ENCODE peak calls at places on chromosomes 7 and 10, in nine cellular contexts. K is kidney epithelial cell; F is SJCRH30; Z is tibial artery; D is cardiac muscle cell; X is naive thymus-derived CD4-positive, alpha-beta T cell; J is mammary epithelial cell; A is HL-60; T is GM06990. B is an unnamed sample. For H3K27me3, the result is how much of the 10 kb centered on the place peaks cover.

GRCh38 chr10:21626457-21627161 is 92.6 kb downstream of the MLLT10 start:
- DNase-seq in K (no peak), F (no peak), Z (no peak), D (no peak), X (no peak), J (peak), A (no peak), T (no peak), B (no peak)

GRCh38 chr10:72322280-72323058 is 32.2 kb downstream of the DNAJB12 start:
- DNase-seq in K (no peak), F (no peak), Z (no peak), D (no peak), X (no peak), J (peak), A (no peak), T (no peak), B (no peak)

GRCh38 chr7:32336726-32337125 is 153.5 kb downstream of the LSM5 start:
- DNase-seq in K (no peak), F (no peak), Z (no peak), D (no peak), X (no peak), J (peak), A (no peak), T (no peak), B (no peak)

GRCh38 chr10:86607674-86608073 is 46.7 kb upstream of the OPN4 start:
- DNase-seq in K (no peak), F (no peak), Z (no peak), D (no peak), X (no peak), J (no peak), A (no peak), T (no peak), B (no peak)

GRCh38 chr7:29853072-29853471 is 46.8 kb downstream of the WIPF3 start:
- DNase-seq in K (no peak), F (no peak), Z (no peak), D (no peak), X (no peak), J (peak), A (no peak), T (no peak), B (no peak)

GRCh38 chr10:15136960-15137359 is 31.5 kb downstream of the NMT2 start:
- DNase-seq in K (no peak), F (no peak), Z (no peak), D (no peak), X (no peak), J (no peak), A (no peak), T (no peak), B (no peak)

GRCh38 chr7:53656881-53657280 is 621.4 kb downstream of the POM121L12 start:
- DNase-seq in K (no peak), F (no peak), Z (no peak), D (peak), X (no peak), J (no peak), A (no peak), T (no peak), B (no peak)

GRCh38 chr7:641269-641671 is 85.2 kb upstream of the DNAAF5 start:
- DNase-seq in K (no peak), F (peak), Z (no peak), D (no peak), X (no peak), J (no peak), A (no peak), T (no peak), B (peak)

GRCh38 chr7:157961731-157962457 is 625.1 kb downstream of the DNAJB6 start:
- DNase-seq in K (no peak), F (no peak), Z (no peak), D (no peak), X (no peak), J (no peak), A (no peak), T (no peak), B (no peak)
- H3K4me3 ChIP-seq in K (no peak), F (no peak), Z (no peak), D (no peak), X (no peak), J (no peak), A (no peak), T (no peak), B (no peak)

GRCh38 chr10:106908225-106908624 is 256.3 kb downstream of the SORCS1 start:
- DNase-seq in K (no peak), F (no peak), Z (no peak), D (no peak), X (no peak), J (no peak), A (no peak), T (no peak), B (no peak)
- H3K27me3 ChIP-seq in K (under half), F (under half), Z (under half), D (under half), X (under half), J (under half), A (under half), T (under half), B (under half)

DNA sequence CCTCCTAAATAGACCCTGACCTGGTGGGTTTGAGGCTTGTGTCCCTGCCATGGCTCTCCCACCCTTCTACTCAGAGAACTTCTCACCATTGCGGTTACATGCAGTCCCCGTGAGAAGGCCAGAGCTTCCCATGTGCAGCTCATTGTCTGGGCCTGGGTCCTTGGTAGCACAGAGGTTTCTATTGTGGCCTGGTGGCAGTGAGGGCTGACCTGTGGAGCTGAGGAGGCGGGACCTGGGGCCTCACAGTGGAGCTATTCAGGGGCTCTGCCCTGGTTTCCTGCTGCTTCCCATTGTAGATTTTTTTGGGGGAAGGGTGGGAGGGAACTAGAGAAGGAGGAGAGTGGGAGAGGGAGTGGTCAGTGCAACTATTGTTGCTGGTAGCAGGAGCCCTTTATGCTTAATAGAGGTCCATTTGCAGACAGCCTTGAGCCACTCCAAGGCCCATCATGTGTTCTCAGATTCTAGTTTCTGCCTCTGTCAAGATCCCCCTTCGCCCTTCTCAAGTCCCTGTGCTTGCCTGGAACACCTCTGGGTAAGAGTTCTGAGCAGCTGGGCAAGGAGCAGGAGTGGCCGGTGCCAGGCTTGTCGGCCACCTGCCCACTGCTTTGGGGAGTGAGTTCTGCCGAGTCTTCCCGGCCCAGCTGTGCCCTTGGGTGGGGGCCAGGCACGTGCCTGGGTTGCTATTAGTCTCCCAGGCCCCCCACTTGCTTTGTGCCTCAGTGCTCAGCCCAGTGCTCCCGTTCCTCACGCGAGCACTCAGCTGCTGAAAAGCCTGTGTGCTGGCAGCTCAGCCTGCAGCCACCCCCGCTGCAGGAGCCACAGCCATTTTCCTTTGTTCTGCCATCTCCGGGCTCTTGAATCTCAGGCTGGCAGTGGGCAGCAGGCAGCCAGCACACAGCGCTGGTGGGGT is 10.7 kb downstream of the TSPAN14 start:
- DNase-seq in K (no peak), F (peak), Z (no peak), D (peak), X (no peak), J (no peak), A (no peak), T (no peak), B (peak)
- H3K4me3 ChIP-seq in K (no peak), F (no peak), Z (peak), D (no peak), X (peak), J (peak), A (no peak), T (no peak), B (no peak)

GRCh38 chr7:27207348-27207985 is 7.6 kb upstream of the HOXA13 start:
- DNase-seq in K (no peak), F (no peak), Z (peak), D (no peak), X (no peak), J (no peak), A (no peak), T (no peak), B (peak)
- H3K27me3 ChIP-seq in K (half or more), F (under half), Z (half or more), D (half or more), X (half or more), J (under half), A (half or more), T (under half), B (under half)

DNA sequence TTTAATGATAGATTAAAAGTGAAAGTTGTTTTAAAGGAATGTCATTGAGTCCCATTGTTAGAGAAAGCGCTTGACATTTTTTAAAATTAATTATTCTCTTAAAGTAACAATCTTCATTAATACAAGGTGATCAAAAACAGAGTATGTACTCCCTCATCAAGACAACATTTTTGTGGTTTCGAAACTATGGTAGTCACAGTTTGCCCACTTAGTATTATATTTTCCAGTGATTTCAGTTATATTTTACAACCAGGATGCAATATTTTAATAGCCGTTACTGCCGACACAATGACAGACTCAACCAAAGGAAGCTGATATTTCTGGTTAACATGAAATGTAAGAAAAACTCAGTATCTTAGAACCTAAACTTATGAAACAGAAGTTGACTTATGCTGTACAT is 31.3 kb downstream of the MKX start:
- DNase-seq in K (no peak), F (no peak), Z (no peak), D (no peak), X (no peak), J (no peak), A (no peak), T (no peak), B (no peak)
- H3K4me3 ChIP-seq in K (no peak), F (peak), Z (peak), D (no peak), X (no peak), J (no peak), A (no peak), T (no peak), B (no peak)

GRCh38 chr10:132970641-132971438 is 28.5 kb upstream of the CFAP46 start:
- DNase-seq in K (no peak), F (no peak), Z (peak), D (no peak), X (no peak), J (no peak), A (no peak), T (no peak), B (no peak)
- H3K27me3 ChIP-seq in K (under half), F (under half), Z (half or more), D (under half), X (under half), J (under half), A (under half), T (under half), B (under half)

DNA sequence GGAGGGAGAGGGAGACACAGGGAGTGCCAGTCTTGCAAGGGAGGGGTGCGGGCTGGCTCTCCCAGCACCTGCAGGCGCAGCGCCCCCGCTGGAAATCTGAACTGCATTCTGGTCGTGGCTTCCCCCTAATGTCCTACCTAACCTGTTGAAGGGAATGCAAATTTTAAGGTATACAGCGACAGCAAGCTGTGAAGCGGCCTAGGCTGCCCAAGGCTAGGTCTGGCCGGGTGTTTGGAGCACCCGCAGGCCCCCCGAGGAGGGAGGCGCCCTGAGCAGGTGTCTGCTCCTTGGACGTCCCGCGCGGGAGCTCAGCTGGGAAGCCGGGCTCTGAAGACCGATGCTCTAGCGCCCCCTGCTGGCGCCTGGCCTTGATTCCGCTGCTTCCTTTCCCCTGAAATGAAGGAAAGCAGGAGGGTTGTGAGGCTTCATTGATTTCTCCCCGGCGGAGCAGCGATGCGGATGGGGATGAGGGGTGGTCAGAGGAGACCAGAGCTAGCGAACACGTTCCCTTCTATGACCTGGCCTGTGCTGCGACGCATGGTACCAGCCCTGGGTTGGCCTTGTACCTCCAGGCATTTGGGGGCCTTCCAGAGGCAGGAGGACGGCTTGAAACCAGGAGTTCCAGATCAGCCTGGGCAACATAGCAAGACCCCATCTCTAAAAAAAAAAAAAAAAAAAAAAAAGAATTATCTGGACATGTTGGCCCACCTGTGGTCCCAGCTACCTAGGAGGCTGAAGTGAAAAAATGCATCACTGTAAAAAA is 601.3 kb downstream of the GALNT17 start:
- DNase-seq in K (no peak), F (peak), Z (peak), D (peak), X (peak), J (peak), A (peak), T (peak), B (peak)
- H3K4me3 ChIP-seq in K (no peak), F (no peak), Z (peak), D (no peak), X (no peak), J (no peak), A (no peak), T (no peak), B (no peak)

GRCh38 chr7:148319316-148319808 is 271.2 kb upstream of the C7orf33 start:
- DNase-seq in K (no peak), F (no peak), Z (no peak), D (no peak), X (no peak), J (no peak), A (no peak), T (no peak), B (no peak)

GRCh38 chr7:148318092-148318756 is 272.3 kb upstream of the C7orf33 start:
- DNase-seq in K (no peak), F (no peak), Z (no peak), D (no peak), X (no peak), J (no peak), A (no peak), T (no peak), B (no peak)

GRCh38 chr7:148318838-148319237 is 271.7 kb upstream of the C7orf33 start:
- DNase-seq in K (no peak), F (no peak), Z (no peak), D (no peak), X (no peak), J (no peak), A (no peak), T (no peak), B (no peak)
- H3K27me3 ChIP-seq in K (under half), F (under half), Z (under half), D (under half), X (under half), J (under half), A (under half), T (under half), B (under half)

B was measured in HAP-1.